ENCODE peak calls at places on chromosomes 5 and 9, in four cellular contexts. A is GM06990, X is iris pigment epithelial cell, K is A549. N is an unnamed sample.

GRCh38 chr5:132184588-132184987 is 43.1 kb downstream of the P4HA2 start:
- DNase-seq in K (peak; percentile 39), X (no peak), A (no peak), N (no peak)

GRCh38 chr9:6567140-6567591 is 78.4 kb downstream of the GLDC start:
- DNase-seq in X (peak; percentile 97), A (no peak), K (peak; percentile 79), N (peak; percentile 91)

GRCh38 chr5:1748271-1748670 is 51.4 kb downstream of the MRPL36 start:
- DNase-seq in A (no peak), K (no peak), X (no peak), N (no peak)

GRCh38 chr5:139363937-139364336 is 19.2 kb downstream of the SLC23A1 start:
- DNase-seq in K (no peak), X (no peak), A (no peak), N (no peak)

GRCh38 chr9:37104183-37104889 is 16.0 kb upstream of the ZCCHC7 start:
- DNase-seq in A (no peak), K (peak; percentile 29), X (peak; percentile 91), N (peak; percentile 82)

GRCh38 chr9:126569036-126569435 is 44.7 kb upstream of the LMX1B start:
- DNase-seq in X (no peak), K (peak; percentile 24), A (no peak), N (peak; percentile 67)

GRCh38 chr5:136424835-136425694 is 59.7 kb upstream of the TRPC7 start:
- DNase-seq in A (peak; percentile 7), K (peak; percentile 66), X (peak; percentile 46), N (peak; percentile 65)

GRCh38 chr5:14440598-14441401 is 140.8 kb upstream of the OTULINL start:
- DNase-seq in K (no peak), X (peak; percentile 94), A (no peak), N (peak; percentile 98)

GRCh38 chr5:128537306-128537998 is 593 bp downstream of the FBN2 start:
- DNase-seq in A (peak; percentile 6), X (peak; percentile 83), K (peak; percentile 45), N (peak; percentile 68)

GRCh38 chr9:114348906-114349482 is 19.3 kb downstream of the ORM2 start:
- DNase-seq in A (peak; percentile 74), K (peak; percentile 90), X (peak; percentile 99), N (peak; percentile 100)

GRCh38 chr5:122775713-122776084 is 819 bp downstream of the SNX2 start:
- DNase-seq in K (peak; percentile 2), X (peak; percentile 21), A (peak; percentile 32), N (peak; percentile 18)

GRCh38 chr5:131609774-131610173 is 25.3 kb downstream of the RAPGEF6 start:
- DNase-seq in K (no peak), A (no peak), X (peak; percentile 47), N (peak; percentile 59)

GRCh38 chr5:123496892-123497291 is 15.1 kb upstream of the CSNK1G3 start:
- DNase-seq in K (no peak), A (no peak), X (peak; percentile 63), N (no peak)

GRCh38 chr9:4080889-4081548 is 218.8 kb downstream of the GLIS3 start:
- DNase-seq in X (no peak), A (no peak), K (peak; percentile 18), N (no peak)

GRCh38 chr9:35335164-35335563 is 154.7 kb upstream of the RUSC2 start:
- DNase-seq in A (no peak), X (peak; percentile 59), K (no peak), N (peak; percentile 66)

GRCh38 chr9:133703571-133704399 is 34.4 kb downstream of the SARDH start:
- DNase-seq in K (no peak), X (no peak), A (no peak), N (no peak)

GRCh38 chr5:66958984-66959641 is 237.5 kb downstream of the CD180 start:
- DNase-seq in X (peak; percentile 88), A (no peak), K (peak; percentile 44), N (peak; percentile 90)

GRCh38 chr5:81187885-81188284 is 45.2 kb upstream of the CKMT2 start:
- DNase-seq in K (no peak), X (no peak), A (peak; percentile 26), N (no peak)

GRCh38 chr5:105970919-105971318 is 1699.8 kb downstream of the EFNA5 start:
- DNase-seq in X (no peak), A (no peak), K (no peak), N (no peak)

GRCh38 chr9:112754578-112754977 is 4.0 kb downstream of the SNX30 start:
- DNase-seq in X (no peak), A (no peak), K (no peak), N (peak; percentile 91)

GRCh38 chr5:96320797-96321196 is 112.3 kb downstream of the PCSK1 start:
- DNase-seq in X (no peak), K (no peak), A (no peak), N (peak; percentile 54)

GRCh38 chr9:100014846-100015245 is 84.0 kb downstream of the ERP44 start:
- DNase-seq in X (no peak), A (no peak), K (no peak), N (no peak)

GRCh38 chr5:36928947-36929346 is 52.4 kb downstream of the NIPBL start:
- DNase-seq in K (no peak), X (peak; percentile 79), A (no peak), N (peak; percentile 82)

GRCh38 chr5:159788835-159789331 is 127.4 kb upstream of the ADRA1B start:
- DNase-seq in K (no peak), X (no peak), A (no peak), N (no peak)

GRCh38 chr5:22631683-22632082 is 221.5 kb downstream of the CDH12 start:
- DNase-seq in X (no peak), A (no peak), K (no peak), N (no peak)

GRCh38 chr5:37519807-37520206 is 140.7 kb downstream of the WDR70 start:
- DNase-seq in X (no peak), A (no peak), K (no peak), N (no peak)

GRCh38 chr9:136860529-136860928 is 5.6 kb downstream of the EDF1 start:
- DNase-seq in K (no peak), A (no peak), X (no peak), N (no peak)

GRCh38 chr9:99873531-99873930 is 32.9 kb upstream of the STX17 start:
- DNase-seq in K (no peak), X (peak; percentile 82), A (no peak), N (peak; percentile 76)

GRCh38 chr5:178198706-178199105 is 5.6 kb upstream of the HNRNPAB start:
- DNase-seq in A (no peak), X (no peak), K (no peak), N (no peak)

GRCh38 chr5:5494489-5495402 is 72.3 kb downstream of the ICE1 start:
- DNase-seq in X (peak; percentile 68), K (peak; percentile 25), A (peak; percentile 81), N (peak; percentile 52)

GRCh38 chr5:93476211-93476851 is 104.7 kb downstream of the NR2F1-AS1 start:
- DNase-seq in A (no peak), K (no peak), X (peak; percentile 46), N (peak; percentile 12)

GRCh38 chr9:137078701-137079400 is 1.5 kb downstream of the UAP1L1 start:
- DNase-seq in X (no peak), K (no peak), A (no peak), N (no peak)

GRCh38 chr9:99169982-99170761 is 51.6 kb downstream of the ALG2 start:
- DNase-seq in X (no peak), A (no peak), K (no peak), N (no peak)

GRCh38 chr9:5514608-5515260 is 4.4 kb downstream of the PDCD1LG2 start:
- DNase-seq in A (no peak), X (no peak), K (no peak), N (no peak)

GRCh38 chr5:151805414-151806225 is 33.9 kb downstream of the G3BP1 start:
- DNase-seq in A (no peak), K (no peak), X (peak; percentile 65), N (peak; percentile 45)

GRCh38 chr5:77773734-77774280 is 2.3 kb downstream of the TBCA start:
- DNase-seq in A (no peak), K (no peak), X (no peak), N (no peak)

N was measured in EH.